ENCODE peak calls at places on chromosome 2, in eight cellular contexts. R, M, E, U, Z, V, S and D are unnamed samples.

GRCh38 chr2:110126926-110127325 is 11.3 kb upstream of the MALL start:
- DNase-seq in R (no peak), M (no peak), E (no peak), U (no peak), Z (no peak), V (no peak), S (no peak), D (no peak)

GRCh38 chr2:8115966-8116365 is 565.9 kb upstream of the ID2 start:
- DNase-seq in R (no peak), M (no peak), E (no peak), U (no peak), Z (no peak), V (no peak), S (no peak), D (no peak)

GRCh38 chr2:199463000-199463692 is 5.4 kb upstream of the SATB2 start:
- DNase-seq in R (peak), M (peak), E (peak), U (peak), Z (peak), V (peak), S (no peak), D (peak)

GRCh38 chr2:213237787-213238186 is 46.5 kb upstream of the SPAG16 start:
- DNase-seq in R (no peak), M (no peak), E (no peak), U (peak), Z (no peak), V (no peak), S (no peak), D (no peak)

GRCh38 chr2:164371916-164372315 is 249.4 kb downstream of the GRB14 start:
- DNase-seq in R (no peak), M (no peak), E (no peak), U (no peak), Z (no peak), V (no peak), S (no peak), D (no peak)

GRCh38 chr2:150415022-150415421 is 72.4 kb downstream of the RND3 start:
- DNase-seq in R (no peak), M (no peak), E (no peak), U (no peak), Z (no peak), V (no peak), S (no peak), D (no peak)

GRCh38 chr2:31475692-31476091 is 61.1 kb upstream of the XDH start:
- DNase-seq in R (no peak), M (no peak), E (no peak), U (no peak), Z (no peak), V (peak), S (peak), D (no peak)

GRCh38 chr2:27094353-27094984 is 7.9 kb downstream of the KHK start:
- DNase-seq in R (no peak), M (no peak), E (no peak), U (no peak), Z (no peak), V (no peak), S (no peak), D (no peak)

GRCh38 chr2:120306091-120306490 is 39.8 kb upstream of the INHBB start:
- DNase-seq in R (no peak), M (no peak), E (no peak), U (no peak), Z (no peak), V (no peak), S (no peak), D (no peak)

DNA sequence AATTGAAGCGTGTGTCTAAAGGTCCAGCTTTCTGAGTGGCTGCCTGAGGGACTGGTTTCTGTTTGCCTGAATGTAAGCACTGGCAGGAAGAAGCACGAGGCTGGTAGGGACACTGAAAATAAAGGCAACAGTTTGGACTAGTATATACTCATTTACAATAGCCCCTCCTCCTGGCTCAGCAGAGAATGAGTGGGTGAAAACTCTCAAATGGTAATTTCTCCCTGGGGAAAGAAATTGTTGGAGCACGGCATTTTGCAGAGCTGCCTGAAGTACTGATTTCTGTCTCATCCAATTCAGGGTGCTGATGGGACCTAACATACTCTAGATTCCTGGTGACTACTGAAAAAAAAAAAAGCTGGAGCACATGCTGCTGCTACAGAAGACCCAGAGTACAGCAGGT is 17.3 kb upstream of the SPP2 start:
- DNase-seq in R (no peak), M (no peak), E (no peak), U (no peak), Z (no peak), V (peak), S (no peak), D (no peak)
- TF ChIP-seq CTCF in R (no peak), M (no peak), E (no peak), U (no peak), Z (no peak), V (no peak), S (no peak), D (no peak)

DNA sequence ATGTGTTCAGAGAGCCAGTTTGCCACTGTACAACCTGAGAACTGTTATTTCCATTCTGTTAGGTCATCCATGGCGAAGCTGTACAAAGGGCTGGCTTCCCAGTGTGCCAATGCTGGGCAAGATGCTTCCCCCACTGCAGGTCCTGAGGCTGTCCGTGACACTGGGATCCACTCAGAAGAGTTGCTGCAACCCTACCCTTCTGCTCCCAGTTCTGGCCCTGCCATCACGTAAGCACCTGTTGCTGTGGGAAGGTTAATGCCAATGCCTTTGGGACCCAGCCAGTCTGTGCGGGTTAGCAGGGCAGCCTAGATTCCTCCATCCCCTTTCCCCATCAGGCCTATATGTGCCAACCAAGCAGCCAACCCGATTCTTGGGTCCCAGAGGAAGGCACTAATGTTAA is 68.3 kb downstream of the ARHGEF33 start:
- DNase-seq in R (peak), M (no peak), E (no peak), U (no peak), Z (no peak), V (no peak), S (no peak), D (no peak)
- TF ChIP-seq CTCF in R (no peak), M (no peak), E (no peak), U (no peak), Z (no peak), V (no peak), S (no peak), D (no peak)

DNA sequence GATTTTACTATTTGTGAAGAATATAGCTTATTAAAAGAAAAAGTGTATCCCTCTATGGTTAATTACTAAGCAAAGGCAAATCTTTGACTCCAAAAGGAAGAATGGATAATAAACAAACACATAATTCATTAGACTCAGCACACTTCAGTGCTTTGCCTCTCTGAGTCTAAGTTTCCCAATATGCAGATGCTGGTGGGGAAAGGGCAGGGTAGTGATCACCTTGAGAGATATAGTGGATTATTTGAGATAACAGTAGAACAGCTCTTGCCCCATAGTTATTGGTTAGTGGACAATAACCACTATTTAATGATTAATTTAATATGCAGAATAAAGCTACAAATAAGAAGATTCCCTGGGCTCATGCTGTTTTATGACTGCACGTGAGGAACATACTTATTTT is 98.2 kb upstream of the SLC8A1 start:
- DNase-seq in R (no peak), M (no peak), E (no peak), U (no peak), Z (no peak), V (no peak), S (no peak), D (no peak)
- TF ChIP-seq CTCF in R (no peak), M (no peak), E (no peak), U (no peak), Z (no peak), V (no peak), S (no peak), D (no peak)

DNA sequence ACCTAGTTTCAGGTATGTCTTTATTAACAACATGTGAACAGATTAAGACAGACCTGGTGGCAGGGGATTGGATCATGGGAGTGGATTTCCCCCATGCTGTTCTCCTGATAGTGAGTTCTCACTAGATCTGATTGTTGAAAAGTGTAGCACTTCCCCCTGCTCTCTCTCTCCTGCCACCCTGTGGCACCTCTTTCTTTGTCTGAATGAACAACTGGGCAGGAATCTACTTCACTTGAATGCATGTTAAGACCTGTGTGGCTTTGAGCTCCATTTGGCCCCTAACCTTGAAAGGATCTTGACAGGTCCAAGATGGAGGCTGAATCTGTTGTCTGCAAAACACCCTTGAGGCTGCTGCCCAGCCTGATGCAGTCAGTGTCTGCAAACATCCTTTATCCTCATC is 194.4 kb downstream of the RNF144A start:
- DNase-seq in R (no peak), M (no peak), E (no peak), U (peak), Z (no peak), V (no peak), S (no peak), D (no peak)
- TF ChIP-seq CTCF in R (no peak), M (no peak), E (no peak), U (no peak), Z (no peak), V (no peak), S (peak), D (no peak)

DNA sequence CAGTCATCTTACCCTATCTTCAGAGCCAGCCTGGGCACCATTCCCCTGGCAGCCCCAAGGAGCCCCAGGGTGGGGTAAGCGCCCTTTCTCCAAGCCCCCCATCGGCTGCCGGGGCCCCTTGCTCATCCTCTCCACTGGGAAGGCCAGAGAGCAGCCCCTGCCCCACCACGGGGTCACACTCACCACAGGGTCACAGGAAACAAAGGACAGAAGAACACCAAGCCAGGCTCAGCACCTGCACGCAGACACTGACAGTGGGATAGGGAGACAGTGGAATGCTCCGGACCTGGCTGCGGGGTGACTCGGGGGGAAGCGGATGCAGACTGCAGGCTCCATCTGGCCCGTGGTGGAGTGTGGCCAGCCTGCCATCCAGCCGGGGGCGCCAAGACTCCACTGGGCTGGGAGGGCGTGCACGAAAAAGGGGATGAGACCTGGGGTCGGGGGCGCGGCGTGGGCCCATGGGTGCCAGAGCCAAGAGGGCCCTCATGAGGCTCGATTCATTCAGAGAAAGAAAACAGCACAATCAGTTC is 21.1 kb downstream of the HDAC4 start:
- DNase-seq in R (no peak), M (no peak), E (no peak), U (no peak), Z (peak), V (no peak), S (no peak), D (no peak)
- TF ChIP-seq CTCF in R (no peak), M (no peak), E (no peak), U (no peak), Z (no peak), V (no peak), S (no peak), D (no peak)

GRCh38 chr2:58919316-58919715 is 678.2 kb upstream of the FANCL start:
- DNase-seq in R (no peak), M (no peak), E (no peak), U (no peak), Z (no peak), V (no peak), S (no peak), D (no peak)
- TF ChIP-seq CTCF in R (no peak), M (no peak), E (no peak), U (no peak), Z (no peak), V (no peak), S (no peak), D (no peak)

GRCh38 chr2:157596992-157597681 is 31.5 kb downstream of the ACVR1C start:
- DNase-seq in R (no peak), M (peak), E (no peak), U (peak), Z (peak), V (peak), S (no peak), D (peak)
- TF ChIP-seq CTCF in R (no peak), M (peak), E (no peak), U (peak), Z (peak), V (peak), S (peak), D (no peak)